ENCODE peak calls at places on chromosomes 2 and 18, in five cellular contexts. One of them, this sample, is unnamed. For H3K4me1, the result is how much of the 10 kb centered on the place peaks cover.

GRCh38 chr2:209331291-209331844 is 92.5 kb upstream of the MAP2 start:
- DNase-seq in breast epithelium: no peak
- DNase-seq in thoracic aorta: no peak
- DNase-seq in psoas muscle: no peak
- DNase-seq in heart left ventricle: no peak
- DNase-seq in this sample: no peak

GRCh38 chr2:216139884-216140283 is 30.7 kb downstream of the XRCC5 start:
- DNase-seq in heart left ventricle: no peak
- DNase-seq in thoracic aorta: no peak
- DNase-seq in breast epithelium: no peak
- DNase-seq in psoas muscle: no peak
- DNase-seq in this sample: no peak

GRCh38 chr2:202494300-202494699 is 118.2 kb downstream of the BMPR2 start:
- DNase-seq in psoas muscle: no peak
- DNase-seq in breast epithelium: no peak
- DNase-seq in heart left ventricle: no peak
- DNase-seq in thoracic aorta: no peak
- DNase-seq in this sample: no peak

GRCh38 chr2:208142925-208143799 is 2.8 kb downstream of the CRYGB start:
- DNase-seq in breast epithelium: no peak
- DNase-seq in thoracic aorta: no peak
- DNase-seq in psoas muscle: no peak
- DNase-seq in heart left ventricle: no peak
- DNase-seq in this sample: no peak

GRCh38 chr2:98909381-98910211 is 26.4 kb downstream of the CRACDL start:
- DNase-seq in breast epithelium: peak
- DNase-seq in thoracic aorta: no peak
- DNase-seq in heart left ventricle: no peak
- DNase-seq in psoas muscle: peak
- DNase-seq in this sample: peak

GRCh38 chr18:59308201-59309014 is 10.0 kb downstream of the CPLX4 start:
- DNase-seq in psoas muscle: peak
- DNase-seq in heart left ventricle: peak
- DNase-seq in breast epithelium: peak
- DNase-seq in thoracic aorta: no peak
- DNase-seq in this sample: peak

GRCh38 chr2:619964-620363 is 57.2 kb downstream of the TMEM18 start:
- DNase-seq in breast epithelium: no peak
- DNase-seq in heart left ventricle: no peak
- DNase-seq in thoracic aorta: no peak
- DNase-seq in psoas muscle: no peak
- DNase-seq in this sample: no peak

GRCh38 chr18:25467226-25468065 is 115.5 kb upstream of the ZNF521 start:
- DNase-seq in breast epithelium: peak
- DNase-seq in heart left ventricle: peak
- DNase-seq in thoracic aorta: peak
- DNase-seq in psoas muscle: peak
- DNase-seq in this sample: peak

GRCh38 chr2:112027767-112028166 is 27.3 kb upstream of the TMEM87B start:
- DNase-seq in heart left ventricle: no peak
- DNase-seq in psoas muscle: no peak
- DNase-seq in thoracic aorta: no peak
- DNase-seq in breast epithelium: no peak
- DNase-seq in this sample: no peak

GRCh38 chr18:50038448-50038847 is 156.5 kb downstream of the MYO5B start:
- DNase-seq in psoas muscle: no peak
- DNase-seq in thoracic aorta: no peak
- DNase-seq in heart left ventricle: no peak
- DNase-seq in breast epithelium: no peak
- DNase-seq in this sample: no peak

GRCh38 chr2:211598238-211598637 is 940.4 kb downstream of the ERBB4 start:
- DNase-seq in thoracic aorta: no peak
- DNase-seq in heart left ventricle: no peak
- DNase-seq in psoas muscle: no peak
- DNase-seq in breast epithelium: no peak
- DNase-seq in this sample: no peak

DNA sequence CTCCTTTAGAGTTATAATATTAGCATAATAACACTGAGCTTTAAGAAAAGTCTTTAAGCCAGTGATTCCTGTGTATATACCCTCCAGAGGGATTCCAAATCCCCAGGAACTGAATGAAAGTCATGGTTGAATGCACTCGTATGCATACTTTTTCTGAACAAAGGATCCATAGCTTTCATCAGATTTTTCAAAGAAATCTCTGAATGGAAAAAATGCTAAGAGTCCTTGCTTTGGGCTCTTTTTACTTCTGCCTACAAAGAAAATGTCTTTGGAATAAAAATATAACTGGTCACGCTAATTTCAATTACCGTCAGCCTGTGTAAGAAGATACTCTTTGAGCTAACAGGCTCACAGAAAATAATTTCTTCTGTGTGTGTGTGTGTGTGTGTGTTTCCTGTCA is 939.5 kb downstream of the ERBB4 start:
- DNase-seq in psoas muscle: no peak
- DNase-seq in breast epithelium: no peak
- DNase-seq in thoracic aorta: no peak
- DNase-seq in heart left ventricle: no peak
- DNase-seq in this sample: no peak
- H3K27ac ChIP-seq in psoas muscle: no peak
- H3K27ac ChIP-seq in breast epithelium: no peak
- H3K27ac ChIP-seq in thoracic aorta: no peak
- H3K27ac ChIP-seq in heart left ventricle: no peak
- H3K27ac ChIP-seq in this sample: no peak

GRCh38 chr2:20631617-20632307 is 19.1 kb downstream of the HS1BP3 start:
- DNase-seq in thoracic aorta: no peak
- DNase-seq in heart left ventricle: peak
- DNase-seq in psoas muscle: peak
- DNase-seq in breast epithelium: no peak
- DNase-seq in this sample: no peak

GRCh38 chr2:20633794-20634259 is 17.1 kb downstream of the HS1BP3 start:
- DNase-seq in breast epithelium: peak
- DNase-seq in heart left ventricle: no peak
- DNase-seq in psoas muscle: peak
- DNase-seq in thoracic aorta: no peak
- DNase-seq in this sample: no peak

GRCh38 chr2:20630967-20631366 is 19.9 kb downstream of the HS1BP3 start:
- DNase-seq in heart left ventricle: no peak
- DNase-seq in psoas muscle: peak
- DNase-seq in breast epithelium: no peak
- DNase-seq in thoracic aorta: no peak
- DNase-seq in this sample: no peak

GRCh38 chr2:20633001-20633400 is 17.9 kb downstream of the HS1BP3 start:
- DNase-seq in thoracic aorta: no peak
- DNase-seq in psoas muscle: peak
- DNase-seq in heart left ventricle: peak
- DNase-seq in breast epithelium: no peak
- DNase-seq in this sample: no peak

GRCh38 chr2:20632446-20632990 is 18.4 kb downstream of the HS1BP3 start:
- DNase-seq in thoracic aorta: no peak
- DNase-seq in psoas muscle: peak
- DNase-seq in breast epithelium: no peak
- DNase-seq in heart left ventricle: peak
- DNase-seq in this sample: no peak
- H3K4me1 ChIP-seq in thoracic aorta: under half
- H3K4me1 ChIP-seq in psoas muscle: under half
- H3K4me1 ChIP-seq in breast epithelium: under half
- H3K4me1 ChIP-seq in heart left ventricle: under half
- H3K4me1 ChIP-seq in this sample: under half

DNA sequence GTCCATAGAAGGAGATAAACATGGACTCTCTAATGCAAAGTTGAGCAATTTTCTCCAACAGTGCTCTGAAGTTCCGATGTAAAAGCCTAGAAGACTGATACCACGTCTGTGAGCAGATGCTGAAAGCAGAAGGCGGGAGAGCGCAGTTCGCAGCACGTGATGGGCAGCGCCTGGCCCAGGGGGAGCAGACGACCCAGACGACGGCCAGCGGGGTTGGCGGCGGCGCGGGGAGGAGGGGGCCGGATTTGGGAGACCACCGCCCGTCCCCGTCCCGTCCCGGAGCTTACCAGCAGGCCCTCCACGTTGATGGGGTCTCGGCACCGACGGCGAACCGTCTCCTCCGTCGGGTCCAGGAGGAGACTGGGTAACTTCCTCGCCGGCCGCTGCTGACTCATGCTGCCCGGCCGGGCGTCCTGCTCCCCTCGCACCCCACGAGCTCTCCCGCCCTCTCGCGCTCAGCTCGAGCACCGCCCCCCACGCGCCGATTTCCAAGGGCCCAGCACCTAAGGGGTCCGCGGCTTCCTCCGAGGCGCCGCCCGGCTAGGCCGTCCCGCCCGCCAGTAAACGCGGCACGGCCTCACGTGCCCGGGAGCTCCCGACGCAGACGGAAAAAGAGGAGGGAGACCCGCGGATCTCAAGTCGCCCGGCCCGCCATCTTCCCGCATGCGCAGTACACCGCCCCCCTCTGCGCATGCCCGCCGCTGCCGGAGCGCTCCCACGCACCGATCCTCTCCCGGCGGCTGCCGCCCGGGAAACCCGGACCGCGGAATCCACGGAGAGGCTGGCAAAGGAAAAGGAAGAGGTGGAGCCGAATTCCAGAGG is at the start of gene E2F6:
- DNase-seq in heart left ventricle: peak
- DNase-seq in breast epithelium: peak
- DNase-seq in thoracic aorta: peak
- DNase-seq in psoas muscle: peak
- DNase-seq in this sample: peak
- TF ChIP-seq CTCF in heart left ventricle: no peak
- TF ChIP-seq CTCF in breast epithelium: no peak
- TF ChIP-seq CTCF in thoracic aorta: peak
- TF ChIP-seq CTCF in psoas muscle: no peak
- TF ChIP-seq CTCF in this sample: peak

GRCh38 chr18:21454725-21455124 is 145.8 kb downstream of the ESCO1 start:
- DNase-seq in psoas muscle: no peak
- DNase-seq in breast epithelium: no peak
- DNase-seq in heart left ventricle: no peak
- DNase-seq in thoracic aorta: no peak
- DNase-seq in this sample: no peak

GRCh38 chr18:21458788-21459187 is 141.7 kb downstream of the ESCO1 start:
- DNase-seq in breast epithelium: no peak
- DNase-seq in psoas muscle: no peak
- DNase-seq in thoracic aorta: no peak
- DNase-seq in heart left ventricle: no peak
- DNase-seq in this sample: no peak

GRCh38 chr18:21456428-21457178 is 143.9 kb downstream of the ESCO1 start:
- DNase-seq in heart left ventricle: no peak
- DNase-seq in thoracic aorta: no peak
- DNase-seq in psoas muscle: no peak
- DNase-seq in breast epithelium: no peak
- DNase-seq in this sample: no peak

GRCh38 chr18:21458322-21458721 is 142.2 kb downstream of the ESCO1 start:
- DNase-seq in breast epithelium: no peak
- DNase-seq in psoas muscle: peak
- DNase-seq in heart left ventricle: peak
- DNase-seq in thoracic aorta: no peak
- DNase-seq in this sample: peak

DNA sequence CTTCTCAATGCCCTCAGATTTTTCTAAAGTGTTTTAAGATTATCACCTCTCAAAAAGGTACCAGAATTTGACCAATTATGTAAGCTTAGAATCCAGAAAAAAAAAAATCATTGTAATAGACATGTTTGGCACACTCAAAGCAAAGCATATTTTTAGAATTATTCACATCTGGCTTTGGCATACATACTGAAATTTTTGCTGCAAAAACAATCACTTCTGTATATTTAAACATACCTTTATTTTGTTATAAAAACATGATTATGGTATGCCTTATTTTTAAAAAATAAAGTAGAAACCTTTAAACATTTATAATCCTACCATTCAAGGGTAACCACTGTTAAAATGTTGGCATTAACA is 143.3 kb downstream of the ESCO1 start:
- DNase-seq in thoracic aorta: no peak
- DNase-seq in breast epithelium: no peak
- DNase-seq in psoas muscle: no peak
- DNase-seq in heart left ventricle: no peak
- DNase-seq in this sample: no peak
- H3K27ac ChIP-seq in thoracic aorta: peak
- H3K27ac ChIP-seq in breast epithelium: no peak
- H3K27ac ChIP-seq in psoas muscle: peak
- H3K27ac ChIP-seq in heart left ventricle: no peak
- H3K27ac ChIP-seq in this sample: no peak

GRCh38 chr2:54545700-54546450 is 89.7 kb downstream of the SPTBN1 start:
- DNase-seq in psoas muscle: no peak
- DNase-seq in heart left ventricle: no peak
- DNase-seq in thoracic aorta: no peak
- DNase-seq in breast epithelium: no peak
- DNase-seq in this sample: no peak
- H3K4me1 ChIP-seq in psoas muscle: under half
- H3K4me1 ChIP-seq in heart left ventricle: half or more
- H3K4me1 ChIP-seq in thoracic aorta: under half
- H3K4me1 ChIP-seq in breast epithelium: under half
- H3K4me1 ChIP-seq in this sample: under half

GRCh38 chr18:42736074-42736473 is 379.4 kb downstream of the RIT2 start:
- DNase-seq in thoracic aorta: no peak
- DNase-seq in heart left ventricle: no peak
- DNase-seq in breast epithelium: no peak
- DNase-seq in psoas muscle: no peak
- DNase-seq in this sample: no peak

GRCh38 chr18:42734520-42734919 is 381.0 kb downstream of the RIT2 start:
- DNase-seq in psoas muscle: no peak
- DNase-seq in thoracic aorta: no peak
- DNase-seq in breast epithelium: no peak
- DNase-seq in heart left ventricle: no peak
- DNase-seq in this sample: no peak

DNA sequence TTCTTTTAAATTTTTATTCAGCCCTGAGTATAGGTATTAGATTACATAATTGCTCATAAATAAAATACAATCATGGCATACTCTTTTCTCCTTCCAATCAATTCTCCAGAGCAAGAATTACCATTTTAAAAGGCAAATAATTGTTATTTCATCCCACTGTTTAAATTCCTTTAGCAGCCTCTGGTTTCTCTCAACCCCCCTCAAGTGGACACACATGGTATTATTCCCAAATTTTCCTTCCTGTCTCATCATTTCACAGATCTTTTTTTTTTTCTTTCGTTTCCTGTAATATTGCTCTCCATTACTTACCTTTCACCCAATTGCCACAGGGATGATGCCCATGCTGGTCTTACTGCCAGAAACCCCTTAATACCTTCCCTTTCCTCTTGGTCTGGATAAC is 385.2 kb downstream of the RIT2 start:
- DNase-seq in breast epithelium: no peak
- DNase-seq in heart left ventricle: no peak
- DNase-seq in psoas muscle: no peak
- DNase-seq in thoracic aorta: no peak
- DNase-seq in this sample: no peak
- TF ChIP-seq CTCF in breast epithelium: no peak
- TF ChIP-seq CTCF in heart left ventricle: peak
- TF ChIP-seq CTCF in psoas muscle: no peak
- TF ChIP-seq CTCF in thoracic aorta: no peak
- TF ChIP-seq CTCF in this sample: no peak